ENCODE peak calls at places on chromosomes 2 and 18, in eight cellular contexts. R is ovary; X is naive thymus-derived CD4-positive, alpha-beta T cell; Y is IMR-90; Z is body of pancreas; L is H1; I is GM12878; B is adrenal gland. D is an unnamed sample. For H3K9me3 and H3K4me1, the result is how much of the 10 kb centered on the place peaks cover.

GRCh38 chr2:60771508-60771907 is 15.4 kb downstream of the PAPOLG start:
- DNase-seq in R (no peak), Y (no peak), X (no peak), Z (no peak), L (no peak), B (no peak), I (no peak), D (no peak)

GRCh38 chr2:131027566-131028528 is 65.4 kb downstream of the FAM168B start:
- DNase-seq in Y (no peak), Z (no peak), L (peak), R (no peak), B (no peak), I (no peak), X (no peak), D (no peak)

GRCh38 chr2:113273031-113273551 is 5.6 kb downstream of the PAX8 start:
- DNase-seq in Z (no peak), X (peak), R (no peak), I (no peak), L (peak), Y (peak), B (no peak), D (no peak)

GRCh38 chr2:180983468-180984388 is 3.3 kb downstream of the UBE2E3 start:
- DNase-seq in R (no peak), Y (peak), B (no peak), L (no peak), Z (peak), I (no peak), X (peak), D (no peak)

GRCh38 chr2:42169100-42169868 is at the start of gene EML4:
- DNase-seq in L (peak), Z (peak), Y (peak), X (peak), B (peak), I (peak), R (peak), D (peak)

GRCh38 chr2:152447897-152448296 is 112.9 kb downstream of the FMNL2 start:
- DNase-seq in Z (no peak), I (no peak), B (no peak), L (no peak), Y (no peak), R (no peak), X (no peak), D (no peak)

GRCh38 chr2:119691651-119692245 is 12.7 kb downstream of the TMEM177 start:
- DNase-seq in Z (no peak), X (no peak), L (no peak), B (no peak), Y (no peak), I (no peak), R (no peak), D (no peak)

GRCh38 chr2:16318474-16319195 is 347.0 kb downstream of the CYRIA start:
- DNase-seq in L (no peak), Y (no peak), Z (no peak), R (no peak), I (no peak), B (no peak), X (no peak), D (no peak)

GRCh38 chr2:33457588-33458247 is 18.7 kb upstream of the RASGRP3 start:
- DNase-seq in Z (peak), Y (no peak), B (no peak), L (no peak), X (no peak), R (no peak), I (no peak), D (no peak)

GRCh38 chr2:217749009-217749408 is 253.8 kb downstream of the TNS1 start:
- DNase-seq in Z (no peak), B (no peak), L (peak), R (no peak), X (no peak), Y (no peak), I (no peak), D (peak)

GRCh38 chr2:45345331-45346305 is 265.4 kb downstream of the SRBD1 start:
- DNase-seq in R (no peak), B (no peak), X (no peak), L (peak), Z (no peak), I (no peak), Y (no peak), D (no peak)

GRCh38 chr2:11656671-11657101 is 13.3 kb downstream of the NTSR2 start:
- DNase-seq in X (no peak), R (no peak), Y (no peak), I (no peak), L (no peak), B (no peak), Z (no peak), D (peak)

GRCh38 chr18:38174594-38174993 is 609.0 kb upstream of the CELF4 start:
- DNase-seq in Y (no peak), X (no peak), R (no peak), L (no peak), Z (peak), B (no peak), I (no peak), D (no peak)

GRCh38 chr2:204846471-204846870 is 301.2 kb downstream of the PARD3B start:
- DNase-seq in L (no peak), X (no peak), B (no peak), Z (no peak), Y (no peak), R (no peak), I (no peak), D (no peak)

GRCh38 chr18:62164855-62165487 is 21.9 kb downstream of the PIGN start:
- DNase-seq in I (no peak), X (no peak), Z (no peak), R (no peak), B (no peak), L (no peak), Y (no peak), D (no peak)

GRCh38 chr2:47088371-47089082 is 66.6 kb downstream of the STPG4 start:
- DNase-seq in Z (no peak), B (no peak), R (no peak), Y (peak), L (no peak), X (no peak), I (no peak), D (no peak)

GRCh38 chr2:183037660-183038340 is 457 bp downstream of the NCKAP1 start:
- DNase-seq in B (peak), Y (no peak), R (peak), X (peak), I (no peak), Z (no peak), L (peak), D (no peak)

GRCh38 chr2:54712516-54712915 is 10.9 kb upstream of the EML6 start:
- DNase-seq in Z (no peak), B (no peak), I (no peak), R (no peak), L (no peak), X (no peak), Y (no peak), D (no peak)

GRCh38 chr2:128623776-128624424 is 305.2 kb upstream of the HS6ST1 start:
- DNase-seq in B (no peak), X (no peak), Y (peak), Z (peak), L (no peak), R (no peak), I (peak), D (no peak)

GRCh38 chr2:215863687-215864086 is 149.7 kb downstream of the MREG start:
- DNase-seq in I (no peak), B (no peak), Z (no peak), X (no peak), L (no peak), Y (no peak), R (no peak), D (no peak)

GRCh38 chr2:181218271-181218935 is 238.0 kb downstream of the UBE2E3 start:
- DNase-seq in Y (no peak), I (no peak), B (no peak), R (no peak), X (no peak), L (no peak), Z (no peak), D (no peak)

GRCh38 chr2:209648714-209649113 is 122.9 kb upstream of the UNC80 start:
- DNase-seq in Y (peak), I (no peak), R (no peak), L (no peak), X (no peak), B (no peak), Z (no peak), D (no peak)

GRCh38 chr2:67733517-67733916 is 329.3 kb downstream of the C1D start:
- DNase-seq in R (no peak), I (no peak), X (no peak), Z (peak), B (peak), L (peak), Y (no peak), D (peak)

GRCh38 chr2:163157891-163158511 is 319.4 kb upstream of the KCNH7 start:
- DNase-seq in I (no peak), R (no peak), X (no peak), B (no peak), L (no peak), Y (peak), Z (no peak), D (no peak)

GRCh38 chr18:75201273-75201898 is 7.6 kb downstream of the PTGR3 start:
- DNase-seq in R (no peak), X (no peak), B (no peak), I (no peak), Y (no peak), L (no peak), Z (peak), D (no peak)
- H3K27ac ChIP-seq in R (no peak), X (no peak), B (no peak), I (no peak), Y (no peak), L (no peak), Z (peak), D (peak)

GRCh38 chr2:200749631-200750322 is 61.9 kb upstream of the BZW1 start:
- DNase-seq in L (no peak), B (no peak), Y (peak), R (no peak), X (no peak), Z (no peak), I (no peak), D (no peak)
- H3K9me3 ChIP-seq in L (under half), B (under half), Y (under half), R (under half), X (under half), Z (under half), I (under half), D (under half)

DNA sequence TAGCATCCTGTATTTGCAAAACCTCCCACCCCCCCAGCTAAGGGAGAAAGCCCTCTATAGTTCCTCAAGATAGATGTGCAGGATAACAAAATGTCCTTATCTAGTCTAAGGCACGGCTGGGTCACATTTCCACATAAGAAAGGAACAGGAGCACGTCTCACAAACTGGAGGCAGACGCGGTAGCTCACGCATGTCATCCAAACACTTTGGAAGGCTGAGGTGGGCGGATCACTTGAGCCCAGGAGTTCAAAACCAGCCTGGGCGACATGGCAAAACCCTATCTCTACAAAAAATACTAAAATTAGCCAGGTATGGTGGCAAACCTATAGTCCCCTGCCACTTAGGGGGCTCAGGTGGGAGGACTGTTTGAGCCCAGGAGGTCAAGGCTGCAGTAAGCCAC is 9.3 kb downstream of the SF3B1 start:
- DNase-seq in I (no peak), R (no peak), L (no peak), B (no peak), Z (no peak), Y (no peak), X (no peak), D (no peak)
- H3K4me1 ChIP-seq in I (under half), R (under half), L (under half), B (under half), Z (half or more), Y (under half), X (under half), D (under half)

DNA sequence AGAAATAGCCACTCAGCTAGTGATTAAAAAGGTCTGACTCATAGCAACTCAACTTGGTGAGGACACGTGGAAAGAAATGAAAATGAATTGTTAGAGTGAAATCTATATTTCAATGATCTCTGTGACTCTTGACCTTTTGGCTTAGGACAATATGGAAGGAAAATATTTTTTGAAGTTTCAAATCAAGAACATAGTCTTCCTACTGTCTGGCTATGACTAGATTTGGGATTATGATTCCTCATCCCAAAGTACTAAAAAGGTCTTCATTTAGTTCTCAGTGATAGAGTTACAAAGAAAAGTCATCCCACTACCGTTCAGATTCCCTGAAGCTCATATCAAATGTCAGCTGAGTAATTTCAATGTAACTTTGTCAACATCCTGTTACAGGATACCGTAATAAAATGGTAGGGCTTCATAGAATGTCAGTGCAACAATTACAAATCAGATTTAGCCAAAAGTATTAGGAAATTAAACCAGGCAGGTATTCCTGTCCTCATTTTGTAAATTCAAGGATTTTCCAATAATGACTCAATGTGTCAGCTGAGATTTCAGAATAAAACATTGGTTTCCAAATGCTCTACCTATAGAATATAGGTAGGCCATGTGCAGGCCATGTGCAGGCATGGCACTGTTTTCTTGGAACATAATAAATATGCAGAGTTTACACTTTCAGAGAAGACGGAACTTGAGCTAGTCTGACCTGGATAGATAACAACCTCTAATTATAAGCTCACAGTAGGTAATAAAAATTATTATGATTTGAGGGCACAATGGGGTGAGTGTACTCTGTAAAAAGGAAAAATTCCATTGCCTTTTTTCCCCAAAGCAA is 36.0 kb downstream of the ANKRD29 start:
- DNase-seq in R (no peak), Y (peak), L (no peak), X (no peak), Z (no peak), B (no peak), I (no peak), D (no peak)
- H3K27ac ChIP-seq in R (no peak), Y (peak), L (no peak), X (no peak), Z (no peak), B (no peak), I (no peak), D (no peak)

GRCh38 chr2:22282215-22282614 is 1102.8 kb upstream of the KLHL29 start:
- DNase-seq in Y (peak), Z (no peak), I (no peak), B (no peak), X (no peak), R (no peak), L (no peak), D (no peak)

GRCh38 chr2:22273853-22274252 is 1111.1 kb upstream of the KLHL29 start:
- DNase-seq in Z (no peak), I (no peak), X (no peak), Y (no peak), L (no peak), B (no peak), R (no peak), D (no peak)

GRCh38 chr2:22274611-22275010 is 1110.4 kb upstream of the KLHL29 start:
- DNase-seq in X (no peak), Y (no peak), R (no peak), L (no peak), B (no peak), Z (no peak), I (no peak), D (no peak)

GRCh38 chr2:22281033-22281432 is 1103.9 kb upstream of the KLHL29 start:
- DNase-seq in Z (peak), Y (peak), R (no peak), B (peak), L (no peak), X (no peak), I (no peak), D (no peak)

DNA sequence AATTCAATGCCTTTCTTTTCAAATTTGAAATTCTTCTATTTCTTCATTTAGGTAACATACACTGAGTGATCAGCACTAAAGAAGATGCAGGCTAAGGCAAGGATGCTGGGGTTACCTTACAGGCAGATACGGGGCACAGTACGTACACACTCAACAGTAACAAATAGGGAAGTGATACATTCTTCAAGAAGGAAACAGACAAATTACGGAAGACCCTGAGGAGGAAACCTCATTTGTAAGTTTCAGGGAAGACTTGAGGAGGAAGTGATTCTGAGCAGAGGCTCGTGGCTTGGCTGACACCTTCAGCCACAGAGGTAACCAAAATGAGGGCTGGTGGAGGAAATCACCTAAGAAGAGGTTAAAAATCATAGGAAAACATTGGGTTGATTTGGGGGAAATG is 1108.3 kb upstream of the KLHL29 start:
- DNase-seq in Y (no peak), X (no peak), B (no peak), L (no peak), R (no peak), Z (no peak), I (peak), D (no peak)
- H3K9me3 ChIP-seq in Y (under half), X (under half), B (under half), L (under half), R (under half), Z (under half), I (under half), D (under half)

D was measured in right cardiac atrium.